ENCODE peak calls at places on chromosomes 1 and 21, in seven cellular contexts. P is mesenchymal stem cell; B is CD8-positive, alpha-beta memory T cell; X is tibial nerve; U is BJ; N is IMR-90; I is spleen. W is an unnamed sample.

GRCh38 chr1:32470991-32471694 is 6.3 kb downstream of the ZBTB8B start:
- DNase-seq in P (peak; percentile 5), B (no peak), X (no peak), U (no peak), N (no peak), I (peak; percentile 58), W (peak; percentile 37)

GRCh38 chr21:25639922-25640670 is 1.0 kb downstream of the JAM2 start:
- DNase-seq in P (peak; percentile 3), B (no peak), X (peak; percentile 21), U (no peak), N (no peak), I (peak; percentile 78), W (no peak)

GRCh38 chr1:30229557-30229956 is 493.8 kb downstream of the MATN1 start:
- DNase-seq in P (no peak), B (no peak), X (no peak), U (no peak), N (no peak), I (no peak), W (no peak)

GRCh38 chr1:226530591-226530990 is 18.0 kb upstream of the STUM start:
- DNase-seq in P (no peak), B (no peak), X (no peak), U (no peak), N (no peak), I (no peak), W (no peak)

GRCh38 chr1:207670997-207671396 is 26.1 kb downstream of the CR1L start:
- DNase-seq in P (no peak), B (no peak), X (no peak), U (no peak), N (no peak), I (no peak), W (no peak)

GRCh38 chr21:37045139-37045538 is 27.7 kb downstream of the PIGP start:
- DNase-seq in P (no peak), B (no peak), X (no peak), U (no peak), N (no peak), I (no peak), W (no peak)

GRCh38 chr21:27220416-27220815 is 253.5 kb upstream of the ADAMTS5 start:
- DNase-seq in P (no peak), B (no peak), X (no peak), U (no peak), N (no peak), I (no peak), W (no peak)

GRCh38 chr1:94743866-94744265 is 76.3 kb upstream of the SLC44A3 start:
- DNase-seq in P (peak; percentile 61), B (no peak), X (no peak), U (no peak), N (peak; percentile 91), I (no peak), W (no peak)

GRCh38 chr1:42908046-42908445 is 50.6 kb downstream of the SLC2A1 start:
- DNase-seq in P (no peak), B (no peak), X (no peak), U (no peak), N (no peak), I (no peak), W (no peak)

GRCh38 chr1:212975607-212975918 is 25.2 kb downstream of the VASH2 start:
- DNase-seq in P (peak; percentile 37), B (no peak), X (no peak), U (peak; percentile 47), N (peak; percentile 65), I (no peak), W (no peak)

GRCh38 chr1:204627436-204627835 is 58.1 kb downstream of the LRRN2 start:
- DNase-seq in P (no peak), B (no peak), X (no peak), U (no peak), N (no peak), I (no peak), W (no peak)

GRCh38 chr1:50080904-50081586 is 27.7 kb upstream of the ELAVL4 start:
- DNase-seq in P (no peak), B (no peak), X (no peak), U (no peak), N (no peak), I (no peak), W (no peak)

GRCh38 chr1:185400057-185400456 is 83.0 kb upstream of the IVNS1ABP start:
- DNase-seq in P (peak; percentile 46), B (no peak), X (no peak), U (peak; percentile 51), N (peak; percentile 81), I (no peak), W (peak; percentile 47)

GRCh38 chr1:39391741-39392679 is 99.4 kb upstream of the BMP8A start:
- DNase-seq in P (peak; percentile 89), B (no peak), X (no peak), U (no peak), N (peak; percentile 90), I (no peak), W (peak; percentile 75)

GRCh38 chr1:59230622-59231021 is 66.3 kb upstream of the FGGY start:
- DNase-seq in P (no peak), B (no peak), X (no peak), U (no peak), N (no peak), I (no peak), W (no peak)

DNA sequence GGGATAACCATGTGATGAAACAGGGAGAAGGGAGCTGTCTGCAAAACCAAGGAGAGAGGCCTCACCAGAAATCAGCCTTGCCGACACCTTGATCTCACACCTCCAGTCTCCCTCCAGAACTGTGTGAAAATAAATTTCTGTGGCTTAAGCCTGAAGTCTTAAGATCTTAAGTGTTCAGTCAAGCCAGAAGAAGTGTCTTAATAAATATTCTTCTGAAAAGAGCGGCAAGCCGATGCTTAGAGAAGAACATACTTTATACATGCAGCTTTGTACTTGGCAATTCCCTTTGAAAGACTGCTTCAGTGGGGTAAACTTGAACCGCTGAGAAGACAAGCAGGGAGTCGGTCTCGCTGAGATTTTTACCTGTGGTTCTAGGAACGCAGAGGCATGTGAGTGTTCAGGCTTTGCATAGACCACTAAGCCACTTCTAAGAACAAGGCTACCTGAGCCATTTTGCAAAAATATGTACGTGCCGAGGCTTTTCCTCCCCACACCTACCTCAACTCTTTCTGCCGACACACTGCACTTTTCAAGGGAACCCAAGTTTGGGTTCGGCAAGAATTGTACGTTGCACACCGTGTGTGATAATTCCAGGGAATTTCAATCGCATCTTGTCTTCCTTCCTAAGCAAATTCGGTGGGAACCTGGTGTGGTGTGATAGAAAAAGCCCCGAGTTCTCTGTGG is 3.4 kb downstream of the RUNX1 start:
- DNase-seq in P (no peak), B (peak; percentile 46), X (no peak), U (no peak), N (no peak), I (no peak), W (no peak)
- H3K4me3 ChIP-seq in P (no peak overlapping the region), B (peak overlapping the region; percentile 83), X (no peak overlapping the region), U (no peak overlapping the region), N (no peak overlapping the region), I (peak overlapping the region; percentile 32), W (no peak overlapping the region)

GRCh38 chr1:62732327-62732726 is 44.1 kb upstream of the DOCK7 start:
- DNase-seq in P (no peak), B (no peak), X (no peak), U (no peak), N (no peak), I (no peak), W (no peak)

DNA sequence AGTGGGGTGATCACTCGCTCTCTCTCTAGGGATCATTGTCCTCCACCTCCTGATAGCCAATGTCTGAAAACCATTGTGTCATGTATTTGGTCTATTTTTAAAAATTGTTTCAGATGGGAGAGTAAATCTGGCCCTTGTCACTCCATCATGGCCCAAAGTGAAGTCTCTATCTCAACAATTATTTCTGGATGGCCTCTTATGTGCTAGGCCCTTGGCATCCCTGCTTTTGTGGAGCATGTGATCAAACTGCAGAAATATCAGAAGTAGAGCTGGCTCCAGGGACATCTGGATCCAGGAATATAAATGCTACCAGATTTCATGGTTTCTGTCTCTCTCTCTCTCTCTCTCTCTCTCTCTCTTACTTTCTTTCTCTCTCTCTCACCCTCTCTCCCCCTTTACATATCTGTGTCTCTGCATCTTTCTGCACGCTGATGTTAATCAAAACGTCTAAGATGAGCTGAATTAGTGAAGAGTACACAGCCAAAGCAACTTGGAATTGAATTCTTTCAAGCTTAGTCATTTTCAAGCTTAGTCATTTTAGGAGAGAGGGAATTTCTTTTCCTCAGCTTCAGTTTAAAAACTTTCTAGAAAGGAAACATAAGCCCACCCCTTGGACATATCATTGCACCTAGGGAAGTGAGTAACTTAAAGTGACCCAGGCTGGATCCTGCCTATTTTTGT is 47.4 kb upstream of the DOCK7 start:
- DNase-seq in P (peak; percentile 67), B (no peak), X (no peak), U (peak; percentile 60), N (peak; percentile 82), I (no peak), W (no peak)
- H3K36me3 ChIP-seq in P (no peaks in the 10 kb centered on the region), B (no peaks in the 10 kb centered on the region), X (no peaks in the 10 kb centered on the region), U (no peaks in the 10 kb centered on the region), N (no peaks in the 10 kb centered on the region), I (no peaks in the 10 kb centered on the region), W (no peaks in the 10 kb centered on the region)

DNA sequence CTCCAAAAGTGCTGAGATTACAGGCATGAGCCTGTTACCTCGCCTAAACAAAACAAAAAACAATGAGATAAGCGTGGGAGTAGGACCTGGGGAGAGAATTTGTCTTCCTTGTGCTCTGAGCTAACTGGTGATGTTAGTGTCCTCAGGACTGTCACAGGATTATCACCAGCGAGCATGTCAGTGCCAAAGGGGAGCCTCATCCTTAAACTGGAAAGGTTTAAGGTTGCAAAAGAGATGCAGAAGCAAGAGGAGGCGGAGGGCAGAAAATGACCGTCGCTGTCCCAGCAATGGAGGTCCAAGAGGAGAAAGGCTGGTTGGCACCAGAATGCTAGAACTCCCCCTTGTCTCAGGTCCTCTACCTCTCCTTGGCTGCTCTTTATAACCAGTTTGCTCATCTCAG is 3.9 kb downstream of the SYPL2 start:
- DNase-seq in P (no peak), B (no peak), X (no peak), U (no peak), N (no peak), I (no peak), W (no peak)
- H3K27me3 ChIP-seq in P (peaks cover 85% of the 10 kb centered on the region), B (peaks cover 47% of the 10 kb centered on the region), X (peaks cover 4% of the 10 kb centered on the region), U (no peaks in the 10 kb centered on the region), N (peaks cover 70% of the 10 kb centered on the region), I (peaks cover 81% of the 10 kb centered on the region), W (peaks cover 96% of the 10 kb centered on the region)

GRCh38 chr1:195686764-195687163 is 921.5 kb downstream of the KCNT2 start:
- DNase-seq in P (no peak), B (no peak), X (no peak), U (no peak), N (no peak), I (no peak), W (no peak)
- H3K4me3 ChIP-seq in P (no peak overlapping the region), B (no peak overlapping the region), X (no peak overlapping the region), U (no peak overlapping the region), N (no peak overlapping the region), I (no peak overlapping the region), W (no peak overlapping the region)

W was measured in MG63.